ENCODE peak calls at places on chromosome 22, in ten cellular contexts. C is CD8-positive, alpha-beta T cell; M is uterus; G is body of pancreas; H is heart left ventricle; Y is CD8-positive, alpha-beta memory T cell; W is keratinocyte; L is RWPE2; U is tibial artery; S is cardiac muscle cell. B is an unnamed sample.

GRCh38 chr22:21937041-21937820 is 15.4 kb downstream of the PPM1F start:
- DNase-seq in C (no peak), M (no peak), G (peak; percentile 63), H (no peak), Y (no peak), W (no peak), L (no peak), U (peak; percentile 72), S (no peak), B (no peak)

GRCh38 chr22:42937164-42937854 is 77.6 kb downstream of the PACSIN2 start:
- DNase-seq in C (peak; percentile 28), M (peak; percentile 34), G (peak; percentile 77), H (no peak), Y (no peak), W (no peak), L (peak; percentile 79), U (peak; percentile 89), S (peak; percentile 62), B (no peak)

GRCh38 chr22:34395370-34395769 is 475.1 kb upstream of the LARGE1 start:
- DNase-seq in C (no peak), M (no peak), G (no peak), H (no peak), Y (no peak), W (no peak), L (no peak), U (no peak), S (no peak), B (no peak)

GRCh38 chr22:20114506-20115475 is 1.1 kb upstream of the RANBP1 start:
- DNase-seq in C (no peak), M (no peak), G (no peak), H (no peak), Y (no peak), W (no peak), L (no peak), U (no peak), S (no peak), B (no peak)

GRCh38 chr22:43279867-43280519 is 63.2 kb downstream of the SCUBE1 start:
- DNase-seq in C (no peak), M (no peak), G (no peak), H (no peak), Y (no peak), W (no peak), L (no peak), U (no peak), S (no peak), B (no peak)

GRCh38 chr22:49992921-49993648 is 19.5 kb downstream of the IL17REL start:
- DNase-seq in C (peak; percentile 73), M (peak; percentile 31), G (peak; percentile 76), H (no peak), Y (peak; percentile 50), W (no peak), L (no peak), U (peak; percentile 69), S (peak; percentile 60), B (peak; percentile 69)

GRCh38 chr22:26432619-26433311 is 3.7 kb downstream of the ASPHD2 start:
- DNase-seq in C (no peak), M (no peak), G (no peak), H (no peak), Y (no peak), W (no peak), L (no peak), U (no peak), S (no peak), B (no peak)

GRCh38 chr22:28051787-28052356 is 132.8 kb upstream of the PITPNB start:
- DNase-seq in C (no peak), M (peak; percentile 77), G (peak; percentile 71), H (peak; percentile 56), Y (no peak), W (peak; percentile 7), L (no peak), U (peak; percentile 82), S (peak; percentile 80), B (peak; percentile 1)

GRCh38 chr22:19232620-19233019 is 54.1 kb upstream of the SLC25A1 start:
- DNase-seq in C (no peak), M (no peak), G (no peak), H (no peak), Y (no peak), W (no peak), L (no peak), U (no peak), S (peak; percentile 44), B (no peak)

GRCh38 chr22:29885610-29886009 is 2.6 kb downstream of the MTMR3 start:
- DNase-seq in C (no peak), M (no peak), G (no peak), H (no peak), Y (no peak), W (no peak), L (no peak), U (no peak), S (no peak), B (no peak)
- H3K4me1 ChIP-seq in C (peaks cover 20% of the 10 kb centered on the region), M (no peaks in the 10 kb centered on the region), G (peaks cover 39% of the 10 kb centered on the region), H (peaks cover 49% of the 10 kb centered on the region), Y (peaks cover 34% of the 10 kb centered on the region), W (peaks cover 20% of the 10 kb centered on the region), L (peaks cover 2% of the 10 kb centered on the region), U (peaks cover 21% of the 10 kb centered on the region), S (peaks cover 19% of the 10 kb centered on the region), B (peaks cover 39% of the 10 kb centered on the region)

GRCh38 chr22:31210830-31211503 is 1.1 kb upstream of the LIMK2 start:
- DNase-seq in C (no peak), M (no peak), G (no peak), H (peak; percentile 65), Y (no peak), W (no peak), L (no peak), U (no peak), S (peak; percentile 25), B (no peak)

GRCh38 chr22:31215018-31215535 is 3.0 kb downstream of the LIMK2 start:
- DNase-seq in C (no peak), M (no peak), G (no peak), H (no peak), Y (no peak), W (no peak), L (no peak), U (no peak), S (no peak), B (no peak)

GRCh38 chr22:31211862-31212730 is at the start of gene LIMK2:
- DNase-seq in C (peak; percentile 97), M (peak; percentile 94), G (peak; percentile 96), H (peak; percentile 96), Y (peak; percentile 95), W (peak; percentile 9), L (peak; percentile 95), U (peak; percentile 95), S (peak; percentile 87), B (peak; percentile 94)

GRCh38 chr22:31212783-31213626 is 907 bp downstream of the LIMK2 start:
- DNase-seq in C (no peak), M (no peak), G (no peak), H (no peak), Y (no peak), W (no peak), L (no peak), U (no peak), S (no peak), B (no peak)

GRCh38 chr22:31211504-31211861 is 615 bp upstream of the LIMK2 start:
- DNase-seq in C (no peak), M (peak; percentile 31), G (no peak), H (no peak), Y (no peak), W (no peak), L (no peak), U (no peak), S (no peak), B (no peak)
- H3K4me3 ChIP-seq in C (peak overlapping the region; percentile 99), M (peak overlapping the region; percentile 71), G (no peak overlapping the region), H (peak overlapping the region; percentile 88), Y (peak overlapping the region; percentile 93), W (peak overlapping the region; percentile 92), L (peak overlapping the region; percentile 82), U (peak overlapping the region; percentile 74), S (peak overlapping the region; percentile 92), B (peak overlapping the region; percentile 34)

DNA sequence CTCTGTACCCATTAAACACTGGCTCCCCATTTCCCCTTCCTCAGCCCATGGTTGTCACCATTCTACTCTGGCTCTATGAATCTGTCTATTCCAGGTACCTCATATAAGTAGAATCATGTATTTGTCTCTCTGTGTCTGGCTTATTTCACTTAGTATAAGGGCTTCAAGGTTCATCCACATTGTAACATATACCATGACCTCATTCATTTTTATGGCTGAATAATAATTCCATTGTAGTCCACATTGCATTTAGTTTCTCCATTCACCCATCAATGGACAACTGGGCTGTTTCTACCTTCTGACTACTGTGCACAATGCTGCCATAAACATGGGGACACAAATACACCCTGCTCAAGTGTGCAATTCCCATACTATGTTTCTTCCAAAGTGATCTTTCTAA is 97.3 kb downstream of the MICAL3 start:
- DNase-seq in C (no peak), M (no peak), G (no peak), H (no peak), Y (no peak), W (no peak), L (no peak), U (no peak), S (no peak), B (no peak)
- H3K4me1 ChIP-seq in C (no peaks in the 10 kb centered on the region), M (peaks cover 6% of the 10 kb centered on the region), G (peaks cover 47% of the 10 kb centered on the region), H (peaks cover 65% of the 10 kb centered on the region), Y (no peaks in the 10 kb centered on the region), W (peaks cover 50% of the 10 kb centered on the region), L (peaks cover 43% of the 10 kb centered on the region), U (peaks cover 42% of the 10 kb centered on the region), S (peaks cover 26% of the 10 kb centered on the region), B (no peaks in the 10 kb centered on the region)

GRCh38 chr22:45866398-45867117 is 110.4 kb downstream of the WNT7B start:
- DNase-seq in C (no peak), M (peak; percentile 9), G (no peak), H (no peak), Y (no peak), W (no peak), L (no peak), U (no peak), S (no peak), B (no peak)
- H3K4me3 ChIP-seq in C (no peak overlapping the region), M (no peak overlapping the region), G (no peak overlapping the region), H (no peak overlapping the region), Y (no peak overlapping the region), W (peak overlapping the region; percentile 18), L (no peak overlapping the region), U (no peak overlapping the region), S (peak overlapping the region; percentile 17), B (no peak overlapping the region)

GRCh38 chr22:39444937-39445465 is 11.8 kb upstream of the MGAT3 start:
- DNase-seq in C (no peak), M (no peak), G (no peak), H (no peak), Y (no peak), W (no peak), L (no peak), U (no peak), S (no peak), B (no peak)
- H3K4me1 ChIP-seq in C (peaks cover 40% of the 10 kb centered on the region), M (no peaks in the 10 kb centered on the region), G (no peaks in the 10 kb centered on the region), H (no peaks in the 10 kb centered on the region), Y (peaks cover 21% of the 10 kb centered on the region), W (peaks cover 15% of the 10 kb centered on the region), L (no peaks in the 10 kb centered on the region), U (no peaks in the 10 kb centered on the region), S (peaks cover 16% of the 10 kb centered on the region), B (peaks cover 7% of the 10 kb centered on the region)

DNA sequence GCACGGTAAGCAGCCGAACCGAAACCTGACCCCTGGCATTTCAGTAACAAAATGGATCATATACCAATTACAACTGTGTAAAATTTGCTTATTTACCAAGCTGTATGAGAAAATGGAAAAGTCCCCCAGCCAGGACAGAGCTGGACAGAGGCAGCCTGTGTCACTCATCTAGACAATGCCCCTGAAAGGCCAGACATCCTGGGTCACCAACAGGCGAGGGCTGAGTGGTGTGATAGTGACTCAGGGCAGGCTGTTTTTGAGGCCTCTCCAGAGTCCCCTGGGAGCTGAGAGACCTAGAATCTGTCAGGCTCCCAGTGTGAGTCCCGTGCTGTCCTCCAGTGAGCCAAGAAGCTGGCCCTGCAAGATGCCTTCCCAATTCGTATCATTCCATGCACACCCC is 680.4 kb downstream of the TBC1D22A start:
- DNase-seq in C (no peak), M (no peak), G (no peak), H (no peak), Y (no peak), W (no peak), L (no peak), U (no peak), S (no peak), B (no peak)
- H3K4me3 ChIP-seq in C (no peak overlapping the region), M (no peak overlapping the region), G (no peak overlapping the region), H (no peak overlapping the region), Y (no peak overlapping the region), W (no peak overlapping the region), L (no peak overlapping the region), U (no peak overlapping the region), S (no peak overlapping the region), B (no peak overlapping the region)